ENCODE peak calls at places on chromosomes 4 and X, in nine cellular contexts. X is lower leg skin, O is PC-3, Y is activated B cell treated with CpG ODN at 0.5 μM for 24 hours, H is sigmoid colon, U is stomach, T is dorsolateral prefrontal cortex, W is fibroblast of mammary gland, L is spleen. V is an unnamed sample.

GRCh38 chr4:55675196-55675793 is 39.2 kb upstream of the NMU start:
- DNase-seq in X (no peak), O (no peak), Y (no peak), H (no peak), U (no peak), T (no peak), W (no peak), L (no peak), V (no peak)

GRCh38 chr4:1329408-1330371 is 17.3 kb upstream of the UVSSA start:
- DNase-seq in X (no peak), O (no peak), Y (no peak), H (no peak), U (no peak), T (no peak), W (peak; percentile 75), L (peak; percentile 72), V (no peak)

GRCh38 chr4:7581477-7581876 is 146.7 kb upstream of the PSAPL1 start:
- DNase-seq in X (no peak), O (no peak), Y (no peak), H (no peak), U (no peak), T (no peak), W (peak; percentile 6), L (no peak), V (peak; percentile 80)

GRCh38 chrX:18961686-18962085 is 22.2 kb downstream of the PHKA2 start:
- DNase-seq in X (no peak), O (no peak), Y (no peak), H (no peak), U (no peak), T (no peak), W (peak; percentile 58), L (no peak), V (no peak)

GRCh38 chr4:69518543-69519198 is 23.0 kb upstream of the UGT2B4 start:
- DNase-seq in X (no peak), O (no peak), Y (no peak), H (no peak), U (no peak), T (no peak), W (peak; percentile 0), L (no peak), V (no peak)

GRCh38 chr4:57146444-57146843 is 36.3 kb upstream of the IGFBP7 start:
- DNase-seq in X (no peak), O (no peak), Y (no peak), H (no peak), U (no peak), T (no peak), W (no peak), L (no peak), V (no peak)

GRCh38 chr4:41734366-41734765 is 14.2 kb downstream of the PHOX2B start:
- DNase-seq in X (no peak), O (peak; percentile 62), Y (no peak), H (no peak), U (no peak), T (no peak), W (no peak), L (no peak), V (no peak)

GRCh38 chr4:124322234-124322831 is 390.2 kb downstream of the ANKRD50 start:
- DNase-seq in X (no peak), O (peak; percentile 69), Y (no peak), H (no peak), U (no peak), T (no peak), W (peak; percentile 64), L (no peak), V (no peak)

GRCh38 chr4:77022581-77023133 is 53.1 kb downstream of the CCNI start:
- DNase-seq in X (no peak), O (no peak), Y (no peak), H (no peak), U (no peak), T (no peak), W (peak; percentile 47), L (no peak), V (no peak)

GRCh38 chr4:40581254-40582140 is 48.2 kb downstream of the RBM47 start:
- DNase-seq in X (no peak), O (no peak), Y (no peak), H (no peak), U (no peak), T (no peak), W (no peak), L (no peak), V (no peak)

GRCh38 chr4:139229534-139230039 is 50.4 kb downstream of the MGARP start:
- DNase-seq in X (no peak), O (peak; percentile 62), Y (no peak), H (no peak), U (no peak), T (no peak), W (peak; percentile 72), L (no peak), V (no peak)

GRCh38 chr4:187321741-187322140 is 598.1 kb upstream of the FAT1 start:
- DNase-seq in X (no peak), O (no peak), Y (no peak), H (no peak), U (no peak), T (no peak), W (no peak), L (no peak), V (no peak)

GRCh38 chrX:36867143-36867542 is 141.0 kb upstream of the FAM47C start:
- DNase-seq in X (no peak), O (peak; percentile 64), Y (no peak), H (no peak), U (no peak), T (no peak), W (peak; percentile 28), L (no peak), V (no peak)

GRCh38 chr4:110208419-110208818 is 10.0 kb upstream of the ELOVL6 start:
- DNase-seq in X (no peak), O (no peak), Y (no peak), H (no peak), U (no peak), T (no peak), W (peak; percentile 30), L (no peak), V (no peak)

GRCh38 chr4:128358231-128358902 is 70.8 kb upstream of the PGRMC2 start:
- DNase-seq in X (peak; percentile 18), O (no peak), Y (no peak), H (no peak), U (no peak), T (no peak), W (peak; percentile 91), L (no peak), V (no peak)

GRCh38 chrX:124507276-124507675 is 160.9 kb downstream of the SH2D1A start:
- DNase-seq in X (no peak), O (peak; percentile 79), Y (no peak), H (no peak), U (no peak), T (no peak), W (peak; percentile 11), L (no peak), V (no peak)

GRCh38 chr4:166594326-166594946 is 639.9 kb downstream of the SPOCK3 start:
- DNase-seq in X (no peak), O (peak; percentile 78), Y (no peak), H (no peak), U (peak; percentile 37), T (no peak), W (peak; percentile 41), L (no peak), V (no peak)

GRCh38 chr4:172521171-172521570 is 647.4 kb upstream of the GALNT7 start:
- DNase-seq in X (no peak), O (no peak), Y (no peak), H (no peak), U (no peak), T (no peak), W (no peak), L (no peak), V (no peak)

GRCh38 chr4:172514801-172515200 is 653.8 kb upstream of the GALNT7 start:
- DNase-seq in X (no peak), O (no peak), Y (no peak), H (no peak), U (no peak), T (no peak), W (no peak), L (no peak), V (no peak)

GRCh38 chr4:172514011-172514410 is 654.6 kb upstream of the GALNT7 start:
- DNase-seq in X (no peak), O (peak; percentile 9), Y (no peak), H (peak; percentile 35), U (no peak), T (no peak), W (no peak), L (no peak), V (no peak)

DNA sequence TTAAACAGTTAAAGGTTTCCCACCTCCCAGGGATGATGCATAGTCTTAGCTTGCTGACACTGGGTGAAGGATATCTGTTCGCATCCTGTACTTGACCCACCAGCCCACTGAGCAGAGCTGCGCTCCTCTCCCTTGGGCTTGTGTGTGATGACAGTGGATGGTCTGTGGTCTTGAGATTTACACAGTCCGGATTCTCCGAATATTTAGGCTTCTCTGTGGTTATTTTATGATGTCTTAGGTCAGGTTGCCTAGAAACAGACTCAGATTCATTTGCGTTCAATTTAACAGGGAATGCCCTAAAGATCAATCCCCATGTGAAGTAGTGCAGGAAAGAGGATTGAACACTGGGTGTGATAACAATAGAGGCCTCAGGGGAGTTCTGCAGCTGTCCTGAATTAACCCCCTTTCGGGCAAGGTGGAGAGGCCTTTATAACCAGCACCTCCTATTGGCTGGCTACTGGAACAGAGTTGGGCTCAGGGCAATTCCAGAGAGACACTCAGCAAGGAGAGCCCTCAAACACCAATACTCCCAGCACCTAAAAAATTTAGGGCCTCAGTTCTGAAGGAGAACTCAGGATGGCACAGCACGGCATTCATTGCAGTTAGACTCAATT is 653.2 kb upstream of the GALNT7 start:
- DNase-seq in X (no peak), O (no peak), Y (no peak), H (no peak), U (no peak), T (no peak), W (no peak), L (no peak), V (no peak)
- TF ChIP-seq CTCF in X (no peak), O (no peak), Y (no peak), H (no peak), U (no peak), T (no peak), W (no peak), L (no peak), V (no peak)

GRCh38 chr4:105991726-105992125 is 96.5 kb downstream of the NPNT start:
- DNase-seq in X (no peak), O (no peak), Y (no peak), H (no peak), U (no peak), T (no peak), W (no peak), L (no peak), V (no peak)
- TF ChIP-seq CTCF in X (no peak), O (no peak), Y (no peak), H (no peak), U (no peak), T (no peak), W (no peak), L (no peak), V (no peak)

GRCh38 chrX:57915680-57916079 is 5.4 kb upstream of the ZXDA start:
- DNase-seq in X (no peak), O (no peak), Y (no peak), H (no peak), U (no peak), T (no peak), W (no peak), L (no peak), V (no peak)

GRCh38 chrX:57918750-57919436 is 8.6 kb upstream of the ZXDA start:
- DNase-seq in X (no peak), O (peak; percentile 71), Y (no peak), H (no peak), U (peak; percentile 32), T (no peak), W (peak; percentile 51), L (no peak), V (no peak)
- TF ChIP-seq CTCF in X (no peak), O (peak; percentile 59), Y (no peak), H (no peak), U (peak; percentile 52), T (peak; percentile 40), W (peak; percentile 47), L (peak; percentile 50), V (no peak)

GRCh38 chrX:110212299-110212698 is 105.6 kb downstream of the AMMECR1 start:
- DNase-seq in X (no peak), O (peak; percentile 35), Y (no peak), H (no peak), U (no peak), T (no peak), W (peak; percentile 16), L (no peak), V (no peak)
- TF ChIP-seq CTCF in X (no peak), O (peak; percentile 52), Y (no peak), H (no peak), U (no peak), T (no peak), W (peak; percentile 24), L (no peak), V (peak; percentile 69)

V was measured in type B pancreatic cell.